ENCODE peak calls at places on chromosomes 7 and 10, in five cellular contexts. One of them, this sample, is unnamed.

GRCh38 chr7:123143206-123143605 is 56.6 kb downstream of the SLC13A1 start:
- DNase-seq in trophoblast cell: no peak
- DNase-seq in IMR-90: no peak
- DNase-seq in mesenchymal stem cell: no peak
- DNase-seq in neuronal stem cell: no peak
- DNase-seq in this sample: no peak

GRCh38 chr7:41930538-41931262 is 227.8 kb upstream of the INHBA start:
- DNase-seq in neuronal stem cell: no peak
- DNase-seq in IMR-90: peak; percentile 61
- DNase-seq in trophoblast cell: no peak
- DNase-seq in mesenchymal stem cell: no peak
- DNase-seq in this sample: no peak

GRCh38 chr7:132402096-132402495 is 174.2 kb downstream of the PLXNA4 start:
- DNase-seq in trophoblast cell: no peak
- DNase-seq in mesenchymal stem cell: no peak
- DNase-seq in IMR-90: no peak
- DNase-seq in neuronal stem cell: no peak
- DNase-seq in this sample: no peak

GRCh38 chr7:122975341-122975740 is 20.2 kb downstream of the TAS2R16 start:
- DNase-seq in neuronal stem cell: no peak
- DNase-seq in mesenchymal stem cell: no peak
- DNase-seq in IMR-90: no peak
- DNase-seq in trophoblast cell: no peak
- DNase-seq in this sample: no peak

GRCh38 chr10:96034625-96035024 is 8.8 kb upstream of the CCNJ start:
- DNase-seq in neuronal stem cell: no peak
- DNase-seq in trophoblast cell: no peak
- DNase-seq in IMR-90: no peak
- DNase-seq in mesenchymal stem cell: no peak
- DNase-seq in this sample: no peak

GRCh38 chr10:28315140-28315539 is 12.3 kb upstream of the MPP7 start:
- DNase-seq in IMR-90: no peak
- DNase-seq in trophoblast cell: no peak
- DNase-seq in mesenchymal stem cell: no peak
- DNase-seq in neuronal stem cell: no peak
- DNase-seq in this sample: no peak

GRCh38 chr10:80718024-80718423 is 180.3 kb downstream of the SH2D4B start:
- DNase-seq in neuronal stem cell: no peak
- DNase-seq in IMR-90: no peak
- DNase-seq in mesenchymal stem cell: no peak
- DNase-seq in trophoblast cell: no peak
- DNase-seq in this sample: no peak

GRCh38 chr7:45347804-45348203 is 190.2 kb downstream of the RAMP3 start:
- DNase-seq in trophoblast cell: peak; percentile 82
- DNase-seq in neuronal stem cell: no peak
- DNase-seq in mesenchymal stem cell: no peak
- DNase-seq in IMR-90: peak; percentile 10
- DNase-seq in this sample: peak; percentile 17

GRCh38 chr10:16673443-16673842 is 143.8 kb downstream of the RSU1 start:
- DNase-seq in trophoblast cell: no peak
- DNase-seq in mesenchymal stem cell: no peak
- DNase-seq in neuronal stem cell: no peak
- DNase-seq in IMR-90: no peak
- DNase-seq in this sample: no peak

GRCh38 chr7:157302314-157302711 is 34.5 kb upstream of the DNAJB6 start:
- DNase-seq in trophoblast cell: peak; percentile 80
- DNase-seq in mesenchymal stem cell: no peak
- DNase-seq in neuronal stem cell: no peak
- DNase-seq in IMR-90: peak; percentile 33
- DNase-seq in this sample: no peak

GRCh38 chr10:79403441-79404230 is 41.8 kb downstream of the ZCCHC24 start:
- DNase-seq in neuronal stem cell: peak; percentile 48
- DNase-seq in IMR-90: no peak
- DNase-seq in mesenchymal stem cell: peak; percentile 56
- DNase-seq in trophoblast cell: no peak
- DNase-seq in this sample: no peak

GRCh38 chr7:96654630-96655188 is 54.9 kb downstream of the SEM1 start:
- DNase-seq in neuronal stem cell: no peak
- DNase-seq in IMR-90: no peak
- DNase-seq in mesenchymal stem cell: no peak
- DNase-seq in trophoblast cell: no peak
- DNase-seq in this sample: no peak

GRCh38 chr7:37448637-37449331 is at the start of gene ELMO1:
- DNase-seq in mesenchymal stem cell: peak; percentile 70
- DNase-seq in IMR-90: peak; percentile 6
- DNase-seq in neuronal stem cell: peak; percentile 76
- DNase-seq in trophoblast cell: peak; percentile 83
- DNase-seq in this sample: peak; percentile 81

GRCh38 chr7:2530076-2530967 is 10.7 kb downstream of the LFNG start:
- DNase-seq in trophoblast cell: no peak
- DNase-seq in IMR-90: no peak
- DNase-seq in neuronal stem cell: no peak
- DNase-seq in mesenchymal stem cell: no peak
- DNase-seq in this sample: no peak

GRCh38 chr7:142808802-142809583 is 38.2 kb downstream of the PRSS2 start:
- DNase-seq in neuronal stem cell: no peak
- DNase-seq in IMR-90: peak; percentile 7
- DNase-seq in mesenchymal stem cell: peak; percentile 27
- DNase-seq in trophoblast cell: no peak
- DNase-seq in this sample: no peak

GRCh38 chr7:42240416-42240815 is 3.4 kb upstream of the GLI3 start:
- DNase-seq in IMR-90: no peak
- DNase-seq in mesenchymal stem cell: no peak
- DNase-seq in neuronal stem cell: no peak
- DNase-seq in trophoblast cell: no peak
- DNase-seq in this sample: no peak

GRCh38 chr7:105353752-105354328 is 34.9 kb downstream of the SRPK2 start:
- DNase-seq in trophoblast cell: no peak
- DNase-seq in IMR-90: no peak
- DNase-seq in mesenchymal stem cell: peak; percentile 22
- DNase-seq in neuronal stem cell: no peak
- DNase-seq in this sample: no peak

GRCh38 chr10:9228770-9229169 is 1174.3 kb downstream of the GATA3 start:
- DNase-seq in IMR-90: peak; percentile 2
- DNase-seq in trophoblast cell: peak; percentile 8
- DNase-seq in neuronal stem cell: no peak
- DNase-seq in mesenchymal stem cell: no peak
- DNase-seq in this sample: no peak

GRCh38 chr7:42292991-42293521 is 56.0 kb upstream of the GLI3 start:
- DNase-seq in trophoblast cell: peak; percentile 80
- DNase-seq in mesenchymal stem cell: peak; percentile 12
- DNase-seq in neuronal stem cell: no peak
- DNase-seq in IMR-90: no peak
- DNase-seq in this sample: no peak

GRCh38 chr10:127474501-127474900 is 74.6 kb upstream of the NPS start:
- DNase-seq in mesenchymal stem cell: no peak
- DNase-seq in neuronal stem cell: no peak
- DNase-seq in IMR-90: no peak
- DNase-seq in trophoblast cell: no peak
- DNase-seq in this sample: no peak

GRCh38 chr10:131703941-131704340 is 196.9 kb upstream of the PPP2R2D start:
- DNase-seq in mesenchymal stem cell: no peak
- DNase-seq in IMR-90: no peak
- DNase-seq in trophoblast cell: no peak
- DNase-seq in neuronal stem cell: no peak
- DNase-seq in this sample: no peak

GRCh38 chr7:14375998-14376397 is 386.5 kb upstream of the ETV1 start:
- DNase-seq in trophoblast cell: no peak
- DNase-seq in neuronal stem cell: no peak
- DNase-seq in IMR-90: no peak
- DNase-seq in mesenchymal stem cell: no peak
- DNase-seq in this sample: no peak

GRCh38 chr10:817371-817770 is 114.1 kb downstream of the LARP4B start:
- DNase-seq in IMR-90: no peak
- DNase-seq in mesenchymal stem cell: no peak
- DNase-seq in trophoblast cell: no peak
- DNase-seq in neuronal stem cell: no peak
- DNase-seq in this sample: no peak

GRCh38 chr7:131196808-131197207 is 130.9 kb upstream of the MKLN1 start:
- DNase-seq in IMR-90: peak; percentile 49
- DNase-seq in trophoblast cell: no peak
- DNase-seq in mesenchymal stem cell: peak; percentile 57
- DNase-seq in neuronal stem cell: peak; percentile 38
- DNase-seq in this sample: no peak

GRCh38 chr10:69718951-69719350 is 82.8 kb upstream of the COL13A1 start:
- DNase-seq in mesenchymal stem cell: peak; percentile 36
- DNase-seq in IMR-90: peak; percentile 33
- DNase-seq in trophoblast cell: no peak
- DNase-seq in neuronal stem cell: no peak
- DNase-seq in this sample: no peak

GRCh38 chr10:18044976-18045720 is 93.4 kb downstream of the SLC39A12 start:
- DNase-seq in neuronal stem cell: no peak
- DNase-seq in IMR-90: peak; percentile 96
- DNase-seq in trophoblast cell: no peak
- DNase-seq in mesenchymal stem cell: peak; percentile 68
- DNase-seq in this sample: no peak

GRCh38 chr10:23449677-23450220 is 10.9 kb downstream of the OTUD1 start:
- DNase-seq in mesenchymal stem cell: no peak
- DNase-seq in IMR-90: no peak
- DNase-seq in trophoblast cell: no peak
- DNase-seq in neuronal stem cell: no peak
- DNase-seq in this sample: peak; percentile 31

DNA sequence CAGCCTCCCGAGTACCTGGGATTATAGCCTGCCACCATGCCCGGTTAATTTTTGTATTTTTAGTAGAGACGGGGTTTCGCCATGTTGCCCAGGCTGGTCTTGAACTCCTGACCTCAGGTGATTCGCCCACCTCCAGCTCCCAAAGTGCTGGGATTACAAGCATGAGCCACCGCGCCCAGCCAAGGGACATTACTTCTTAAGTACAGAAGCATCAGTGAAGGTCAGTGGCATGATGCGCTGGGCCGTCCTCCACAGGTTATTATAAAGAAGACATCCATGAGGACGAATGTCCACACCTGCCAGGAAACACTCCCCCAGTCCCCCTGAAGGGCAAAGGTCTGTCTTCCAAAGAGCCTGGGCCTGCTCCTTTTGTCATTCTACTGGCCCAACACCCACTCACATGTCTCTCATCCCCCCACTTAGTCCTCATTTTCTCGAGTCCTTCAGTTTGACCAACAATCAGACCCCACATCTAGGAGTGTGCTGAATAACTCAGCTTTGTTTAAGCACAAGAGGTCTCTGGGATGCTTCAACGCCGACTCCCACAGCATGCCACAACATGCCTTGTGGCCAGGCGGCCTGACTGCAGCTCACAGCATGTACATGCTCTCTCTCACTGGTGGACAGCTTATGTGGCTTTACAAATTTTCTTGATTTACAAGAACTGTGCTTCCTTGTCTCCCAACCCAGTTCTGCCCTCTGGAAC is 73.0 kb downstream of the CTBP2 start:
- DNase-seq in IMR-90: no peak
- DNase-seq in mesenchymal stem cell: no peak
- DNase-seq in neuronal stem cell: no peak
- DNase-seq in trophoblast cell: no peak
- DNase-seq in this sample: no peak
- H3K36me3 ChIP-seq in IMR-90: peaks cover 11% of the 10 kb centered on the region
- H3K36me3 ChIP-seq in mesenchymal stem cell: peaks cover 13% of the 10 kb centered on the region
- H3K36me3 ChIP-seq in neuronal stem cell: peaks cover 76% of the 10 kb centered on the region
- H3K36me3 ChIP-seq in trophoblast cell: peaks cover 5% of the 10 kb centered on the region
- H3K36me3 ChIP-seq in this sample: no peaks in the 10 kb centered on the region

GRCh38 chr7:101814081-101814995 is 3.1 kb upstream of the CUX1 start:
- DNase-seq in IMR-90: peak; percentile 44
- DNase-seq in trophoblast cell: peak; percentile 17
- DNase-seq in mesenchymal stem cell: peak; percentile 68
- DNase-seq in neuronal stem cell: peak; percentile 63
- DNase-seq in this sample: peak; percentile 78

GRCh38 chr7:101817031-101817929 is at the start of gene CUX1:
- DNase-seq in trophoblast cell: peak; percentile 66
- DNase-seq in mesenchymal stem cell: peak; percentile 41
- DNase-seq in IMR-90: no peak
- DNase-seq in neuronal stem cell: no peak
- DNase-seq in this sample: no peak

GRCh38 chr7:101814996-101815825 is 2.2 kb upstream of the CUX1 start:
- DNase-seq in IMR-90: peak; percentile 21
- DNase-seq in trophoblast cell: no peak
- DNase-seq in neuronal stem cell: no peak
- DNase-seq in mesenchymal stem cell: peak; percentile 41
- DNase-seq in this sample: no peak

GRCh38 chr7:101816499-101817030 is 861 bp upstream of the CUX1 start:
- DNase-seq in trophoblast cell: peak; percentile 40
- DNase-seq in neuronal stem cell: no peak
- DNase-seq in mesenchymal stem cell: peak; percentile 50
- DNase-seq in IMR-90: peak; percentile 37
- DNase-seq in this sample: no peak

DNA sequence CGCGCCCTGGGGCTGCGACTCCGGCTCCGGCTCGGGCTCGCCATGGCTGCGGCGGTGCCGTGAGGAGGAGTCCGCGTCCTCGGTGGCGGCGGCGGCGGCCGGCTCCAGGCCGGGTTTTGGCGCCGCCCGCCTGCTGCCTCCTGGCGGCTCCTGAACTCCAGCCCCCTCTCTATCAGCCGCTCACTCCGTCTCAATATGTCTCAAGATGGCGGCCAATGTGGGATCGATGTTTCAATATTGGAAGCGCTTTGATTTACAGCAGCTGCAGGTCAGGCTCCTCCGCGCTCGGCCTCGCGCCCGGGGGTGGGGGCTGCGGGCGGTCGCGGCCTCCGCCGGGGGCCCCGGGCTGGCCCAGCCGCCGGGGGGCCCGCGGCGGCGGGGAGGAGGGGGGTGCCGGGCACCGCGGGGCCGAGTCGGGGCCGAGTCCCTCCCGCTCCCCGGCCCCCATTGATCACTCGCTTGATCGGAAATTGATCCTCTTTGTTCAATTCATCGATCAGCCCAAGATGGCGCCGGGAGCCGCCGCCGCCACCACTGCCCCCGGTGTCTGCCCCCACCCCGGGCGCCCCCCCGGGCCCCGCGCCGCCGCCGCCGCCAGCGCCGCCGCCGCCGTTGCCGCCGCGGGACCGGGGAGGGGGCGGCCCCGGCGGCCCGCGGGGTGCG is 1.5 kb upstream of the CUX1 start:
- DNase-seq in IMR-90: peak; percentile 79
- DNase-seq in mesenchymal stem cell: peak; percentile 84
- DNase-seq in neuronal stem cell: peak; percentile 80
- DNase-seq in trophoblast cell: peak; percentile 85
- DNase-seq in this sample: peak; percentile 78
- H3K14ac ChIP-seq in IMR-90: no peak overlapping the region
- H3K14ac ChIP-seq in mesenchymal stem cell: no peak overlapping the region
- H3K14ac ChIP-seq in neuronal stem cell: no peak overlapping the region
- H3K14ac ChIP-seq in trophoblast cell: peak overlapping the region; percentile 78
- H3K14ac ChIP-seq in this sample: no peak overlapping the region

GRCh38 chr10:86483664-86484063 is 37.9 kb downstream of the WAPL start:
- DNase-seq in neuronal stem cell: no peak
- DNase-seq in mesenchymal stem cell: no peak
- DNase-seq in IMR-90: no peak
- DNase-seq in trophoblast cell: no peak
- DNase-seq in this sample: no peak
- H3K36me3 ChIP-seq in neuronal stem cell: peaks cover 69% of the 10 kb centered on the region
- H3K36me3 ChIP-seq in mesenchymal stem cell: peaks cover 59% of the 10 kb centered on the region
- H3K36me3 ChIP-seq in IMR-90: peaks cover 24% of the 10 kb centered on the region
- H3K36me3 ChIP-seq in trophoblast cell: peaks cover 7% of the 10 kb centered on the region
- H3K36me3 ChIP-seq in this sample: peaks cover 35% of the 10 kb centered on the region

DNA sequence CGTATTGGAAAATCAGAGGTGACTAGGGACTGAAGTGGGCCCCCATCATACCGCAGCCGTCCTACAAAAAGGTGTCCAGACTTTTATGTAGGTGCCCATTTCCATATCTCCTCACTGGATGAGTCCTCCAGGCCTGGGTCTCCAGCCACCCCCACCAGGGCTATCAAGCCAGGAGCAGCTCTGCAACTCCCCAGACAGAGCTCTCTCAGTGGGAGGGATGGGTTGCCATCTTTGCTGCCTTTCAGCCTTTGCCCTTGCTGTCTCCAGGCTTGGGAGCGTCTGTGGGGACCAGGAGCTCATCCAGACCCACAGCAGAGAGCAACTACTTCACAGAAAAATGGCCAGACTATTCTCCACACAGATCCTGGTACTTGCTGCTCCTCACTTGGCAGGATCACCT is 802.7 kb upstream of the IGFBP3 start:
- DNase-seq in neuronal stem cell: no peak
- DNase-seq in trophoblast cell: no peak
- DNase-seq in IMR-90: no peak
- DNase-seq in mesenchymal stem cell: no peak
- DNase-seq in this sample: no peak
- H3K14ac ChIP-seq in neuronal stem cell: no peak overlapping the region
- H3K14ac ChIP-seq in trophoblast cell: no peak overlapping the region
- H3K14ac ChIP-seq in IMR-90: no peak overlapping the region
- H3K14ac ChIP-seq in mesenchymal stem cell: no peak overlapping the region
- H3K14ac ChIP-seq in this sample: no peak overlapping the region